ENCODE peak calls at places on chromosome 22, in six cellular contexts. X is mesenchymal stem cell, O is vagina, C is body of pancreas, Z is fibroblast of mammary gland, J is Caco-2. B is an unnamed sample.

GRCh38 chr22:22084089-22084711 is 101.6 kb upstream of the TOP3B start:
- DNase-seq in C (no peak), X (no peak), J (no peak), Z (no peak), O (no peak), B (no peak)

GRCh38 chr22:27424319-27424718 is 377.2 kb downstream of the MN1 start:
- DNase-seq in C (no peak), X (peak; percentile 15), O (no peak), J (no peak), Z (no peak), B (peak; percentile 30)

GRCh38 chr22:46561435-46561905 is 24.1 kb upstream of the CELSR1 start:
- DNase-seq in Z (peak; percentile 37), X (no peak), C (no peak), J (peak; percentile 76), O (no peak), B (no peak)

GRCh38 chr22:46462726-46463371 is 74.6 kb downstream of the CELSR1 start:
- DNase-seq in Z (peak; percentile 85), J (no peak), X (peak; percentile 46), O (no peak), C (no peak), B (no peak)

GRCh38 chr22:50216684-50217520 is 16.1 kb downstream of the SELENOO start:
- DNase-seq in O (no peak), X (no peak), Z (no peak), C (no peak), J (no peak), B (no peak)

GRCh38 chr22:27461470-27461869 is 340.1 kb downstream of the MN1 start:
- DNase-seq in Z (peak; percentile 77), O (no peak), J (peak; percentile 53), X (peak; percentile 79), C (no peak), B (peak; percentile 85)

GRCh38 chr22:32322986-32323385 is 34.7 kb upstream of the RFPL3 start:
- DNase-seq in Z (no peak), J (no peak), O (no peak), X (no peak), C (no peak), B (no peak)

GRCh38 chr22:49602481-49602880 is 225.2 kb downstream of the BRD1 start:
- DNase-seq in X (no peak), O (no peak), J (no peak), Z (no peak), C (no peak), B (no peak)

GRCh38 chr22:47324435-47324990 is 562.1 kb downstream of the TBC1D22A start:
- DNase-seq in J (no peak), Z (no peak), C (no peak), O (no peak), X (no peak), B (no peak)

DNA sequence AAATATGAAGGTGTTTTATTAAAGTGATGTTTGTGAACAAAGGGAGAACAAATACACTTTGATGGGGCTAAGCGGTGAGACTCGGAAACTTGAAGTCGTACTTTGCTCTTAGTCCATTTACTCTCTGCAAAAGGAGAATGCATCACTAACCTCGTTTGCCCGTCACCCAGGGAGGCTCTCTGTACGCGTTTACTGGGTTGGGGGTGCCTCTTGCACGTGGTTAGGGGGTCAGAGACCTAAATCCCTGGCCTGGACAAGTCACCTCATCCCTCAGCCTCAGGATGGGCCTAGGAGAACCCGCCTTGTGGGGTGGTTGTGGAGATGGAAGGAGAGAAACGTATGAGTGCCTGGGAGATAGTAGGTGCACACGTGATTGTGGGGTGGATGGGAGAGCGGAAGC is 803 bp upstream of the IFT27 start:
- DNase-seq in X (no peak), C (no peak), O (no peak), J (no peak), Z (no peak), B (no peak)
- H3K4me3 ChIP-seq in X (no peak overlapping the region), C (no peak overlapping the region), O (peak overlapping the region; percentile 32), J (peak overlapping the region; percentile 24), Z (peak overlapping the region; percentile 33), B (peak overlapping the region; percentile 19)

DNA sequence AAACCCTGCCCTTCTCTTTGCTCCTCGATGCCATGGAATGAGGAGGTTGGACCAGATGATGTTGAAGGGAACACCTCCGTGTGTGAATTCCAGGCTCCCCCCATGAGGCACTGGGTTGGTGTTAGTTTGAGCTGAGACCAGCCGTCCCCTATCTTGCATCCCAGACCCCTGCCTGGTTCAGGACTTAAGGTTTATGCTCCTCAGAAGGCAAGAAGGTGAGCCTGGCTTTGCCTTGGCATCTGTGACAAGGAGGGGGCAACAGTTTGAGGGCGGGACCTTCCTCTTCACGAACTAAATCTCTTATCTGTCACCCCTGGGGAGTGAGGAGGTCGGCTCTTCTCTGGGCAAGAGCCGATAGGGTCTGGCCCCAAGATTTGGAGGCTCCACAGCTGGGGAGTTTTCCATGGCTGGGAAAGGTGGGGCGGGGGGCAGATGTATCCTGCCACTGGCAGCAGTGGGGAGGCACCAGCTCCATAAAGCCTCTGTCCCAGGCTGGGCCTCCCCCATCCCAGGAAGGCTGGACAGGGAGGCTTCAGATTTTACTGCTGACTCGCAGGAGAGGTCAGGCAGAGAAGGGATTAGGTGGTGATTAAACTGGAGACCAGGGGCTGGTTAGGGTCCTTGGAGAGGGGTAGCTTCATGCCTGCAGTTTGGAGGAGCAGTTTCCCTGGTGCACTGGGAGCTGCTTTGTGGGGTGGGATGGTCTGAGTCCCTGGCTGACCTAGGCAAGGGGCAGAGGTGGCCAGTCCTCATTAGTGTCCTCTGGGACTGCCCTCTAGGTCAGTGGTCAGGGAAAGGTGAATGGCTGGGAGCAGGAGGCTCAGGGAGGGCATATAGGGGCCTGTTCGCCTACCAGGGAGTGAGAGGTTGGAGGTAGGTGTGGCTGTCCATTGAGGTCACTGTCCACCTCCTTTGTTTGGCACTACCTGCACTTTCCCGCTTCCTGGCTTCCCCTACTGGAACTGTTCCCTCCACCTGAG is 1.1 kb downstream of the SEC14L2 start:
- DNase-seq in J (no peak), X (peak; percentile 8), O (no peak), C (no peak), Z (no peak), B (no peak)
- H3K4me3 ChIP-seq in J (peak overlapping the region; percentile 87), X (peak overlapping the region; percentile 89), O (peak overlapping the region; percentile 97), C (peak overlapping the region; percentile 61), Z (peak overlapping the region; percentile 78), B (peak overlapping the region; percentile 72)

GRCh38 chr22:41976961-41977566 is 7.8 kb downstream of the SEPTIN3 start:
- DNase-seq in Z (no peak), C (peak; percentile 18), O (no peak), X (no peak), J (no peak), B (no peak)
- H3K4me3 ChIP-seq in Z (no peak overlapping the region), C (no peak overlapping the region), O (peak overlapping the region; percentile 40), X (no peak overlapping the region), J (peak overlapping the region; percentile 46), B (no peak overlapping the region)

GRCh38 chr22:20965888-20966855 is 883 bp upstream of the AIFM3 start:
- DNase-seq in X (no peak), Z (no peak), C (no peak), J (no peak), O (no peak), B (no peak)

GRCh38 chr22:20963201-20964052 is 3.6 kb upstream of the AIFM3 start:
- DNase-seq in X (no peak), Z (no peak), J (no peak), C (no peak), O (no peak), B (no peak)

GRCh38 chr22:20965104-20965887 is 1.8 kb upstream of the AIFM3 start:
- DNase-seq in C (peak; percentile 38), Z (no peak), O (no peak), X (no peak), J (no peak), B (no peak)

GRCh38 chr22:20964090-20964798 is 2.8 kb upstream of the AIFM3 start:
- DNase-seq in J (no peak), C (no peak), Z (no peak), O (no peak), X (no peak), B (no peak)

GRCh38 chr22:20964799-20965103 is 2.3 kb upstream of the AIFM3 start:
- DNase-seq in J (no peak), Z (no peak), C (no peak), O (no peak), X (no peak), B (no peak)
- H3K4me3 ChIP-seq in J (peak overlapping the region; percentile 12), Z (peak overlapping the region; percentile 4), C (no peak overlapping the region), O (peak overlapping the region; percentile 44), X (no peak overlapping the region), B (peak overlapping the region; percentile 33)

DNA sequence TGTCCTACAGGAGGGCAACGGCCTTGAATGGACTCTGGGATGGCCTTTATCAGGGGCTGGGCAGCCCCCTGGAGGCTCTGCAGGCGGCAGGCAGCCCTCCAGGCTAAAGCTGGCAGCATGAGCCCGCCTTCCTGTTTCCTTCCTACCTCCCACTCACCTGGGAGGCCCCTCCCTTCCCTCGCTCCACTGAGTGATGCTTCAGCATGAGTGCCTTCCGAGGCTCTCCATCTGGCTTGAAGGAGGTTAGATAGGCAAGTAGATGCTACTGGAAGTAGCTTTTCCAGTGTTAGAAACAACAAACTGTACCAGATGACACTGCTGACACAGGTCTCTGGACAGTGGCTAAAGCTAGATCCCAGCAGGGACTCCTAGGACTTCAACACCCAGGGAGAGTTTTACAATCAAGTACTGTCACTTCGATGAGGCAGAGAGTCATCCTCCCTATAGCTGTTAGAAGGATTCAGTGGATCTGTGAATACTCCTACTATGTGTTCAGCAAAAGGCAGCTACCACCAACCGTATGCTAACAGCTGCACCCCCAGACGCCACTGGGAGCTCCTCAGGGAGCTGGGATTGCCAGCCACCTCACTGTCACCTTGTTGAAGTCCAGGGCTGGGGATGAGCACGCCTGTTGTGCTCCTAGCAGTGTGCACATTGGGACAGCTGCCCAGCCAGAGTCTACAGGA is 4.1 kb upstream of the SLC25A1 start:
- DNase-seq in Z (no peak), J (no peak), X (no peak), O (no peak), C (no peak), B (no peak)
- H3K4me3 ChIP-seq in Z (no peak overlapping the region), J (no peak overlapping the region), X (no peak overlapping the region), O (no peak overlapping the region), C (no peak overlapping the region), B (no peak overlapping the region)

GRCh38 chr22:37219534-37219933 is 7.3 kb upstream of the SSTR3 start:
- DNase-seq in X (no peak), O (no peak), Z (no peak), C (no peak), J (no peak), B (no peak)
- H3K4me3 ChIP-seq in X (no peak overlapping the region), O (no peak overlapping the region), Z (no peak overlapping the region), C (no peak overlapping the region), J (no peak overlapping the region), B (no peak overlapping the region)

DNA sequence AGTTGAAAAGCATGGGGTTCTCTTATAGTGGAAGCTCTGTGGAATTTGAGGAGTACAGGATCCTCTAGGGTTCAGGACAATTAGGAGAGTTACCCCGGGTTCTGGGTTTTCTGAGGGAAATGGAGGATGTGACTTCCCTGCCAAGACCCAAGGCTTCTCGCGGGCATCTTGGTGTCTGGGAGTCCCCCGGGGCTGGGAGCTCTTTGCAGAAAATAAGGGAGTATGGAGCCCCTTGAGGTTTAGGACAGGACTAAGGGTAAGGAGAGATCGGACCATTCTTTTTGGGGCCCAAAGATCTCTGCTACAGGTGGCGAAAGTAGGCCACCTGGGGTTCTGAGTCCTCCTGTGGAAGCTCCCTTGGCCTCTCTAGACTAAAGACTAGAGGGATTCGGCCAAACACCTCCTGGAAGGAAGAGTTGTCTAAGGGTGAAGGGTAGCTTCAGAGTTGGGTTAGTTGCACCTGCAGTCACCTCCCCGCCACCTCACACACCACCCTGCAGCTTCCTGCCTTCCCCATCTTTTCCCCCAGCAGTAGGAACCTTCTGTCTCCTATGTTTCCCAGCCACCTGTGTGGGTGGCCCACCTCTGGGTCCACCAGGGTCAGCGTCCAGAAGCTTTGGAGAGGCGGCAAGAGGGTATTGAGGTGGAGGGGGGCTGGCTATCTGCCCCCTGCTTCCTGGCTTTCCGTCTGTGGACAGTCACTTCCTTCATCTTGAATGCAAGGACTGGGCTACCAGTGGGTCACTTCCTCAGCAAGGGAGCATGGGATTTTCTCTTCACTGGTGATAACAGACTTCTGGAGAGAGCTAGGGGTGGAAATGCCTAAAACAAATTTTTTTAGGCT is 907 bp downstream of the LIMK2 start:
- DNase-seq in X (no peak), Z (no peak), J (no peak), O (no peak), C (no peak), B (no peak)
- H3K4me3 ChIP-seq in X (peak overlapping the region; percentile 30), Z (peak overlapping the region; percentile 85), J (peak overlapping the region; percentile 81), O (peak overlapping the region; percentile 91), C (peak overlapping the region; percentile 98), B (peak overlapping the region; percentile 87)

GRCh38 chr22:39021552-39022250 is 774 bp downstream of the APOBEC3D start:
- DNase-seq in J (no peak), O (no peak), Z (peak; percentile 2), X (peak; percentile 21), C (no peak), B (no peak)
- H3K4me3 ChIP-seq in J (no peak overlapping the region), O (peak overlapping the region; percentile 40), Z (peak overlapping the region; percentile 39), X (peak overlapping the region; percentile 18), C (no peak overlapping the region), B (peak overlapping the region; percentile 50)

B was measured in fibroblast of the aortic adventitia.